ENCODE peak calls at places on chromosomes 7 and 10, in four cellular contexts. L is RWPE1, W is spleen, J is IMR-90. E is an unnamed sample.
A peak's percentile ranks its signal among the peaks of the same experiment; 100 is the strongest.

GRCh38 chr7:117715784-117716445 is 157.3 kb downstream of the CTTNBP2 start:
- DNase-seq in L (peak; percentile 42), W (no peak), J (peak; percentile 75), E (peak; percentile 70)

GRCh38 chr7:726854-727103 is 280 bp downstream of the DNAAF5 start:
- DNase-seq in L (no peak), W (no peak), J (no peak), E (no peak)

GRCh38 chr10:69757553-69758309 is 44.0 kb upstream of the COL13A1 start:
- DNase-seq in L (no peak), W (no peak), J (peak; percentile 41), E (peak; percentile 35)

GRCh38 chr7:71216211-71216610 is 84.3 kb downstream of the GALNT17 start:
- DNase-seq in L (no peak), W (no peak), J (no peak), E (no peak)

GRCh38 chr10:1188556-1189135 is 132.5 kb downstream of the WDR37 start:
- DNase-seq in L (no peak), W (no peak), J (no peak), E (no peak)

GRCh38 chr10:102009801-102010425 is 46.1 kb downstream of the ARMH3 start:
- DNase-seq in L (peak; percentile 91), W (no peak), J (peak; percentile 93), E (peak; percentile 45)

GRCh38 chr7:66564045-66564444 is 64.6 kb upstream of the KCTD7 start:
- DNase-seq in L (no peak), W (no peak), J (no peak), E (no peak)

GRCh38 chr7:151131622-151132293 is 35.7 kb downstream of the GBX1 start:
- DNase-seq in L (no peak), W (no peak), J (no peak), E (no peak)

GRCh38 chr10:111179514-111179913 is 102.7 kb downstream of the ADRA2A start:
- DNase-seq in L (no peak), W (no peak), J (no peak), E (no peak)

GRCh38 chr10:16792675-16793074 is 24.5 kb downstream of the RSU1 start:
- DNase-seq in L (no peak), W (no peak), J (peak; percentile 47), E (no peak)

GRCh38 chr7:44395067-44395466 is 69.7 kb upstream of the CAMK2B start:
- DNase-seq in L (no peak), W (no peak), J (no peak), E (no peak)

GRCh38 chr10:107280293-107280692 is 115.8 kb upstream of the SORCS1 start:
- DNase-seq in L (no peak), W (no peak), J (no peak), E (no peak)

GRCh38 chr7:151790826-151791379 is 86.0 kb downstream of the PRKAG2 start:
- DNase-seq in L (no peak), W (peak; percentile 64), J (no peak), E (no peak)

GRCh38 chr7:128781126-128781525 is 5.5 kb upstream of the OPN1SW start:
- DNase-seq in L (no peak), W (no peak), J (peak; percentile 69), E (no peak)

GRCh38 chr10:14569274-14570060 is 205.2 kb downstream of the FAM107B start:
- DNase-seq in L (no peak), W (peak; percentile 80), J (no peak), E (no peak)

GRCh38 chr10:33303988-33304387 is 30.5 kb downstream of the NRP1 start:
- DNase-seq in L (no peak), W (no peak), J (no peak), E (no peak)

GRCh38 chr10:10818082-10818481 is 199.6 kb upstream of the CELF2 start:
- DNase-seq in L (no peak), W (no peak), J (peak; percentile 66), E (no peak)

GRCh38 chr10:35642023-35642792 is at the start of gene FZD8:
- DNase-seq in L (peak; percentile 94), W (peak; percentile 92), J (peak; percentile 90), E (peak; percentile 93)

GRCh38 chr10:46523881-46524470 is 32.5 kb downstream of the GPRIN2 start:
- DNase-seq in L (peak; percentile 93), W (peak; percentile 61), J (peak; percentile 94), E (peak; percentile 74)

GRCh38 chr7:31101544-31101943 is 49.4 kb downstream of the ADCYAP1R1 start:
- DNase-seq in L (no peak), W (peak; percentile 32), J (no peak), E (no peak)

GRCh38 chr7:54908760-54909438 is 109.9 kb upstream of the EGFR start:
- DNase-seq in L (no peak), W (no peak), J (peak; percentile 26), E (no peak)

GRCh38 chr7:106788637-106789036 is 76.4 kb upstream of the PIK3CG start:
- DNase-seq in L (no peak), W (no peak), J (no peak), E (no peak)

GRCh38 chr10:11134411-11134810 is 116.7 kb downstream of the CELF2 start:
- DNase-seq in L (no peak), W (no peak), J (no peak), E (no peak)

GRCh38 chr7:151378011-151378410 is 31.8 kb downstream of the WDR86 start:
- DNase-seq in L (no peak), W (peak; percentile 52), J (no peak), E (no peak)

GRCh38 chr7:19405546-19405945 is 260.3 kb upstream of the FERD3L start:
- DNase-seq in L (peak; percentile 42), W (no peak), J (peak; percentile 78), E (no peak)

GRCh38 chr7:138097064-138097741 is 20.9 kb downstream of the AKR1D1 start:
- DNase-seq in L (no peak), W (no peak), J (no peak), E (peak; percentile 52)

GRCh38 chr7:87328281-87328680 is 17.2 kb upstream of the CROT start:
- DNase-seq in L (no peak), W (no peak), J (peak; percentile 39), E (no peak)

GRCh38 chr10:68879628-68880027 is 21.5 kb upstream of the DDX50 start:
- DNase-seq in L (no peak), W (no peak), J (no peak), E (no peak)

GRCh38 chr10:14839305-14839695 is 1.2 kb downstream of the HSPA14 start:
- DNase-seq in L (no peak), W (peak; percentile 71), J (no peak), E (peak; percentile 14)

GRCh38 chr10:123007558-123008378 is 827 bp downstream of the IKZF5 start:
- DNase-seq in L (peak; percentile 69), W (peak; percentile 72), J (peak; percentile 62), E (peak; percentile 4)

DNA sequence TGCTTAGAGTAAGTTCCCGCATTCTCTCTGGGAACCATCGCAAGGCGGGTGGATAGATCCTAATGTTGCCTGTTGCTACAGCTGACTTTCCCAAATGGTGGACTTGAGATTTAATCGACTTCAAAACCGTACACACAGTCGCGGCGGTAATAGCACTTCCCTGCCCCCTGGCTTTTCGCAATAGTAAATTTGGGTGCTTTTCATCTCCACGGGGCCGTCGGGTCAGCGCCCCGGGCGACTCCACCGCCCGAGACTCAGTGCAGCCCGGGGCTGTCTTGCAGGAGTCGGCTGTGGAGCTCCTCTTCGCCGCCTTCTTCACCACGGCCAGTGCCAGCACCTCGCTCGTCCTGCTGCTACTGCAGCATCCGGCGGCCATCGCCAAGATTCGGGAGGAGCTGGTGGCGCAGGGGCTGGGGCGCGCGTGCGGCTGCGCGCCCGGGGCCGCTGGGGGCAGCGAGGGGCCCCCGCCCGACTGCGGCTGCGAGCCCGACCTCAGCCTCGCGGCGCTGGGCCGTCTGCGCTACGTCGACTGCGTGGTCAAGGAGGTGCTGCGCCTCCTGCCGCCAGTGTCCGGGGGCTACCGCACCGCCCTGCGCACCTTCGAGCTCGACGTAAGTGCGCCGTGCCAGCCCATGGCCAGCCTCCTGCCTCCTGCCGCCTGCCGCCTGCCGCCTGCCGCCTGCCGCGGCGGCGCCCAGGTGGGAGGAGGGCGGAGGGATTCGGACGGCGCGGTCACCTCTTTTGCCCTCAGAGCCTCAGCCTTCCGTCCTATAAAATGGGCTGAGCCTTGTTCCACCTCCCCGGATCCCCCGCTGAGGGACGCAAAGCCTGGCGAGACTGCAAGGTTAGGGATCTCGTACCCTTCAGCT is 5.3 kb downstream of the CYP26C1 start:
- DNase-seq in L (no peak), W (no peak), J (no peak), E (no peak)
- TF ChIP-seq CTCF in L (no peak), W (no peak), J (peak; percentile 14), E (no peak)

GRCh38 chr10:20598590-20598989 is 298.5 kb downstream of the NEBL start:
- DNase-seq in L (peak; percentile 57), W (no peak), J (peak; percentile 51), E (no peak)
- TF ChIP-seq CTCF in L (no peak), W (no peak), J (no peak), E (no peak)

GRCh38 chr7:95209276-95209675 is 115.1 kb downstream of the PON1 start:
- DNase-seq in L (no peak), W (no peak), J (no peak), E (no peak)

GRCh38 chr7:95209778-95210177 is 114.6 kb downstream of the PON1 start:
- DNase-seq in L (no peak), W (no peak), J (no peak), E (no peak)

GRCh38 chr7:95213148-95213547 is 111.2 kb downstream of the PON1 start:
- DNase-seq in L (no peak), W (no peak), J (no peak), E (no peak)

GRCh38 chr7:95213809-95214492 is 110.4 kb downstream of the PON1 start:
- DNase-seq in L (no peak), W (peak; percentile 41), J (no peak), E (no peak)
- TF ChIP-seq CTCF in L (no peak), W (no peak), J (no peak), E (no peak)

GRCh38 chr7:27329917-27330316 is 87.3 kb downstream of the EVX1 start:
- DNase-seq in L (peak; percentile 30), W (no peak), J (no peak), E (no peak)
- TF ChIP-seq CTCF in L (peak; percentile 29), W (no peak), J (no peak), E (peak; percentile 46)

DNA sequence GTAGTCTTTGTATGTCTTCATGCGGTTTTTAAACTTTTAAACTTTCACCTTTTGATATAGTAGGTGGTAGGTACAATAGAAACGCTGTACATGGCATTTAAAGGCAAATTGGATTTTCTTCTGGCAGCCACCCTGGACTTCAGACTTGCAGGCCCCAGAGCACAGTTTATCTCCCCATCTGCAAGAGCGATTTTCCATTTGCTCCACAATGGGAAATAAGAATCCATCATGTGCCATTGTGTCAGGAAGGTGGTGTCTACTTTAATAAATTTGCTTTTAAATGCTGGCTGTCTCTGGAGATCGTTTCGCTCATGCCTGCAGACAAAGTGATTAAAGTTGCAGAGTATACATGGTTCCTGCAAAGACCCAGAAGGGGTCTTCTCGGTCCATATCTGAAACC is 38.9 kb downstream of the UNC5B start:
- DNase-seq in L (no peak), W (no peak), J (no peak), E (no peak)
- TF ChIP-seq CTCF in L (no peak), W (no peak), J (no peak), E (no peak)

GRCh38 chr10:29634764-29635625 is at the start of gene SVIL:
- DNase-seq in L (peak; percentile 61), W (no peak), J (peak; percentile 71), E (no peak)
- TF ChIP-seq CTCF in L (no peak), W (no peak), J (no peak), E (no peak)

DNA sequence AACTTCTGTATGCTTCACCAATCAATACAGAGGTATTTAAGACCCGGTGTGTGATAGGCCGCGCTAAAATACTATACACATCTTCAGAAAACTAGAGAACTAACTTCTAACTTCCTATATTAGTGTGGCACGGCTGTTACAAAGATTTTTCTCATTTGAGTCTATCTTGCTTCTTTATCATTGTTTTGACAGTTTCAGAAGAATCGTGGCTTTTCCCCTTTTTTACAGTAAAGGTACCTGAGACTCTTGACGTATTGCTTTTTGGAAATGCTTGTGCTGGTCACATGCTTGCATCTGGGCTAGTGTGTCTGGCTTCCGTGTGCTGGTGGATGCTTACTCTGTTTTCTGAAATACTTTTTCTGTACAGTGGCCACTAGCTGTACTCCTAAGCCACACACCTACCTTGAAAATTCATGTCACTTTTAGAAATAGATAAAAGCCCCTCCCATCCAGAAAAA is 12.7 kb downstream of the IKZF1 start:
- DNase-seq in L (no peak), W (no peak), J (no peak), E (no peak)
- TF ChIP-seq CTCF in L (no peak), W (peak; percentile 36), J (no peak), E (no peak)

E was measured in Calu3.